ENCODE peak calls at places on chromosome 17, in five cellular contexts. Q, L, R, M and H are unnamed samples.
A peak's percentile ranks its signal among the peaks of the same experiment; 100 is the strongest.

GRCh38 chr17:67477687-67478086 is 100.6 kb downstream of the PITPNC1 start:
- DNase-seq in M (peak; percentile 93), Q (no peak), R (peak; percentile 33), L (no peak), H (no peak)

GRCh38 chr17:42670199-42670924 is 6.4 kb downstream of the PLEKHH3 start:
- DNase-seq in L (no peak), M (no peak), R (peak; percentile 43), Q (no peak), H (no peak)

GRCh38 chr17:64459284-64459747 is 10.4 kb downstream of the MILR1 start:
- DNase-seq in Q (no peak), L (no peak), R (no peak), M (peak; percentile 93), H (peak; percentile 74)

GRCh38 chr17:46868689-46869187 is 17.4 kb downstream of the WNT9B start:
- DNase-seq in R (no peak), L (no peak), Q (no peak), M (peak; percentile 21), H (no peak)

GRCh38 chr17:73613271-73613941 is 30.8 kb downstream of the SDK2 start:
- DNase-seq in M (no peak), Q (no peak), L (no peak), R (no peak), H (no peak)

GRCh38 chr17:68460096-68460495 is 2.8 kb upstream of the WIPI1 start:
- DNase-seq in M (no peak), L (no peak), Q (no peak), R (no peak), H (no peak)

GRCh38 chr17:29613856-29614255 is 8.9 kb downstream of the CORO6 start:
- DNase-seq in Q (no peak), R (no peak), M (no peak), L (no peak), H (no peak)

GRCh38 chr17:75901727-75902126 is 3.0 kb downstream of the MRPL38 start:
- DNase-seq in Q (no peak), M (no peak), L (no peak), R (no peak), H (no peak)

GRCh38 chr17:70110443-70110880 is 35.4 kb downstream of the KCNJ16 start:
- DNase-seq in R (no peak), L (no peak), Q (no peak), M (peak; percentile 23), H (no peak)

GRCh38 chr17:75629157-75629556 is 4.1 kb upstream of the SMIM5 start:
- DNase-seq in Q (no peak), R (no peak), L (no peak), M (no peak), H (no peak)

GRCh38 chr17:57467226-57467625 is 210.9 kb downstream of the MSI2 start:
- DNase-seq in Q (no peak), M (no peak), L (no peak), R (no peak), H (no peak)

GRCh38 chr17:2436516-2436915 is 35.7 kb upstream of the MNT start:
- DNase-seq in Q (no peak), L (no peak), M (no peak), R (no peak), H (no peak)

GRCh38 chr17:27993161-27993695 is 49.2 kb upstream of the NLK start:
- DNase-seq in Q (peak; percentile 65), R (no peak), M (no peak), L (peak; percentile 43), H (no peak)

GRCh38 chr17:46777943-46778915 is 40.3 kb downstream of the WNT3 start:
- DNase-seq in L (no peak), Q (no peak), M (peak; percentile 35), R (no peak), H (no peak)

GRCh38 chr17:17445925-17446665 is 30.7 kb upstream of the MED9 start:
- DNase-seq in R (no peak), L (no peak), Q (no peak), M (peak; percentile 95), H (peak; percentile 83)

GRCh38 chr17:82938486-82939212 is 98.8 kb upstream of the ZNF750 start:
- DNase-seq in Q (no peak), L (no peak), R (no peak), M (no peak), H (no peak)

GRCh38 chr17:10698116-10698818 is 873 bp downstream of the ADPRM start:
- DNase-seq in L (no peak), R (no peak), Q (no peak), M (peak; percentile 52), H (no peak)

GRCh38 chr17:5702951-5703510 is 118.7 kb upstream of the NLRP1 start:
- DNase-seq in R (no peak), M (no peak), Q (no peak), L (no peak), H (no peak)

GRCh38 chr17:32275060-32276042 is 9.7 kb downstream of the RHBDL3 start:
- DNase-seq in R (no peak), Q (peak; percentile 19), M (peak; percentile 96), L (no peak), H (peak; percentile 70)

GRCh38 chr17:42667088-42667951 is 8.2 kb downstream of the TUBG2 start:
- DNase-seq in M (peak; percentile 96), R (no peak), L (no peak), Q (peak; percentile 39), H (peak; percentile 99)

GRCh38 chr17:75153854-75154194 is 488 bp downstream of the JPT1 start:
- DNase-seq in L (no peak), Q (no peak), M (peak; percentile 54), R (no peak), H (no peak)

GRCh38 chr17:47987240-47987835 is 16.4 kb downstream of the CDK5RAP3 start:
- DNase-seq in L (no peak), R (no peak), Q (no peak), M (no peak), H (no peak)

GRCh38 chr17:48678141-48678971 is 44.0 kb downstream of the PRAC1 start:
- DNase-seq in R (peak; percentile 46), M (peak; percentile 68), Q (peak; percentile 20), L (peak; percentile 9), H (peak; percentile 53)

GRCh38 chr17:65627892-65628622 is 66.6 kb upstream of the AXIN2 start:
- DNase-seq in M (peak; percentile 89), R (no peak), Q (peak; percentile 2), L (no peak), H (no peak)

GRCh38 chr17:64938290-64938689 is 19.0 kb upstream of the LRRC37A3 start:
- DNase-seq in L (no peak), M (no peak), Q (no peak), R (no peak), H (no peak)

GRCh38 chr17:2213291-2213960 is 90.2 kb downstream of the SMG6 start:
- DNase-seq in Q (peak; percentile 10), R (no peak), M (peak; percentile 34), L (peak; percentile 16), H (no peak)

GRCh38 chr17:39564201-39564828 is 43.4 kb downstream of the NEUROD2 start:
- DNase-seq in M (peak; percentile 11), L (no peak), Q (peak; percentile 10), R (no peak), H (peak; percentile 19)